ENCODE peak calls at places on chromosomes 11 and 22, in four cellular contexts. One of them, this sample, is unnamed.

GRCh38 chr22:47168900-47169800 is 406.7 kb downstream of the TBC1D22A start:
- DNase-seq in foreskin fibroblast: no peak
- DNase-seq in nephron progenitor cell: no peak
- DNase-seq in dorsolateral prefrontal cortex: no peak
- DNase-seq in this sample: no peak

GRCh38 chr11:7251836-7252682 is at the start of gene SYT9:
- DNase-seq in foreskin fibroblast: peak
- DNase-seq in nephron progenitor cell: peak
- DNase-seq in dorsolateral prefrontal cortex: peak
- DNase-seq in this sample: no peak

GRCh38 chr11:27582686-27583085 is 76.1 kb upstream of the LIN7C start:
- DNase-seq in nephron progenitor cell: no peak
- DNase-seq in dorsolateral prefrontal cortex: no peak
- DNase-seq in foreskin fibroblast: no peak
- DNase-seq in this sample: no peak

GRCh38 chr11:32016111-32016510 is 74.8 kb upstream of the RCN1 start:
- DNase-seq in nephron progenitor cell: no peak
- DNase-seq in foreskin fibroblast: no peak
- DNase-seq in dorsolateral prefrontal cortex: no peak
- DNase-seq in this sample: no peak

GRCh38 chr11:68066742-68067141 is 27.9 kb downstream of the TCIRG1 start:
- DNase-seq in nephron progenitor cell: no peak
- DNase-seq in dorsolateral prefrontal cortex: peak
- DNase-seq in foreskin fibroblast: no peak
- DNase-seq in this sample: no peak

GRCh38 chr22:35981900-35982299 is 46.7 kb downstream of the RBFOX2 start:
- DNase-seq in foreskin fibroblast: no peak
- DNase-seq in nephron progenitor cell: no peak
- DNase-seq in dorsolateral prefrontal cortex: no peak
- DNase-seq in this sample: no peak

GRCh38 chr11:128689946-128690745 is 3.7 kb upstream of the FLI1 start:
- DNase-seq in foreskin fibroblast: no peak
- DNase-seq in nephron progenitor cell: peak
- DNase-seq in dorsolateral prefrontal cortex: no peak
- DNase-seq in this sample: no peak

GRCh38 chr11:111097191-111097590 is 148.3 kb upstream of the POU2AF2 start:
- DNase-seq in foreskin fibroblast: peak
- DNase-seq in dorsolateral prefrontal cortex: no peak
- DNase-seq in nephron progenitor cell: no peak
- DNase-seq in this sample: no peak

GRCh38 chr11:128420943-128421342 is 166.4 kb downstream of the ETS1 start:
- DNase-seq in dorsolateral prefrontal cortex: no peak
- DNase-seq in foreskin fibroblast: peak
- DNase-seq in nephron progenitor cell: no peak
- DNase-seq in this sample: peak

GRCh38 chr11:133052537-133052936 is 479.8 kb downstream of the OPCML start:
- DNase-seq in dorsolateral prefrontal cortex: no peak
- DNase-seq in nephron progenitor cell: no peak
- DNase-seq in foreskin fibroblast: no peak
- DNase-seq in this sample: no peak

GRCh38 chr22:50503475-50504145 is 3.9 kb downstream of the LMF2 start:
- DNase-seq in nephron progenitor cell: no peak
- DNase-seq in dorsolateral prefrontal cortex: no peak
- DNase-seq in foreskin fibroblast: no peak
- DNase-seq in this sample: no peak

GRCh38 chr11:35486446-35486845 is 39.0 kb downstream of the PAMR1 start:
- DNase-seq in nephron progenitor cell: no peak
- DNase-seq in foreskin fibroblast: no peak
- DNase-seq in dorsolateral prefrontal cortex: no peak
- DNase-seq in this sample: no peak

GRCh38 chr11:11250470-11250869 is 102.6 kb downstream of the CSNK2A3 start:
- DNase-seq in nephron progenitor cell: no peak
- DNase-seq in foreskin fibroblast: no peak
- DNase-seq in dorsolateral prefrontal cortex: no peak
- DNase-seq in this sample: no peak

GRCh38 chr11:77506857-77507256 is 33.0 kb upstream of the PAK1 start:
- DNase-seq in nephron progenitor cell: no peak
- DNase-seq in foreskin fibroblast: no peak
- DNase-seq in dorsolateral prefrontal cortex: no peak
- DNase-seq in this sample: no peak

GRCh38 chr11:126186708-126187481 is 24.6 kb downstream of the RPUSD4 start:
- DNase-seq in foreskin fibroblast: no peak
- DNase-seq in nephron progenitor cell: no peak
- DNase-seq in dorsolateral prefrontal cortex: no peak
- DNase-seq in this sample: no peak
- TF ChIP-seq CTCF in foreskin fibroblast: peak
- TF ChIP-seq CTCF in nephron progenitor cell: no peak
- TF ChIP-seq CTCF in dorsolateral prefrontal cortex: no peak
- TF ChIP-seq CTCF in this sample: peak

GRCh38 chr11:115334932-115335788 is 169.1 kb downstream of the CADM1 start:
- DNase-seq in nephron progenitor cell: no peak
- DNase-seq in dorsolateral prefrontal cortex: no peak
- DNase-seq in foreskin fibroblast: peak
- DNase-seq in this sample: no peak
- TF ChIP-seq CTCF in nephron progenitor cell: peak
- TF ChIP-seq CTCF in dorsolateral prefrontal cortex: peak
- TF ChIP-seq CTCF in foreskin fibroblast: peak
- TF ChIP-seq CTCF in this sample: peak

DNA sequence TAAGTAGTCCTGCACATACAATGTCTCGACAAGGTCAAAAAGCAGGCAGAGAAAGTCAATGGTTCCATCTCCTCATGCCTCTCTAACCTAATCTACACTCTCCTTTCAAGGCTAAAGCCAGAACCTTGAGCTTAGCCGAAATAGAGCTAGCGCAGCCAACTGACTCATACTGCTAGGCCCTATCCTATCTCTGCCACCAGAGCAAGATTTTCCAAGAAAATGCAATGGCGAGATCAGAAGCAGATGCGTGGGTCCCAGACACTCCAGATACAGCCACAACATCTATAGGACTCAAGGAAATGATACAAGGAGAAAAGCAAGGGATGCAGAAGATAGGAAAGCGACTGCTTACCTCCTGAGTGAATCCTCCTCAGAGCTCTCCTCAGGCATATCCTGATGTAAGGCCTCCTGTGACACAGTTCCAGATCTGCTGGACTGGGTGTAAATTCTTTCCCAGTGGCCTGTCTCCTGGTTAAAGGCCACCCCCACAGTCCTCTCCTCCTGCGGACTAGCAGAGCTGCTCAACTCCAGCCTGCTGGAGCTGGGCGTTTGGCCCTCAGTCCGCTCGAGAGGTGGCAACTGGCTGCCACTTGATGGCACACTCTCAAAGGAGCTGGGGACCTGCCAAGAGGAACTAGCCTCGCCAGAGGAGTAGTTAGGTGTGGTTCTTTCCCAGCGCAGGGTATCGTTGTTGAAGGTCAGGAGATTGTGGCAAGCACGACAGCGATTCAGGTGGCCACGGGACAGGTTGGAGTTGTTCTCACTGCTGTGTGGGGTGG is 52.0 kb downstream of the AMBRA1 start:
- DNase-seq in foreskin fibroblast: no peak
- DNase-seq in nephron progenitor cell: no peak
- DNase-seq in dorsolateral prefrontal cortex: peak
- DNase-seq in this sample: no peak
- TF ChIP-seq CTCF in foreskin fibroblast: no peak
- TF ChIP-seq CTCF in nephron progenitor cell: no peak
- TF ChIP-seq CTCF in dorsolateral prefrontal cortex: no peak
- TF ChIP-seq CTCF in this sample: no peak

GRCh38 chr11:12449961-12450715 is 72.8 kb downstream of the PARVA start:
- DNase-seq in dorsolateral prefrontal cortex: no peak
- DNase-seq in foreskin fibroblast: peak
- DNase-seq in nephron progenitor cell: no peak
- DNase-seq in this sample: no peak

GRCh38 chr11:12453243-12453642 is 75.9 kb downstream of the PARVA start:
- DNase-seq in nephron progenitor cell: no peak
- DNase-seq in foreskin fibroblast: no peak
- DNase-seq in dorsolateral prefrontal cortex: no peak
- DNase-seq in this sample: no peak

GRCh38 chr11:12454782-12455181 is 77.4 kb downstream of the PARVA start:
- DNase-seq in foreskin fibroblast: no peak
- DNase-seq in nephron progenitor cell: no peak
- DNase-seq in dorsolateral prefrontal cortex: no peak
- DNase-seq in this sample: no peak

GRCh38 chr11:12448131-12448939 is 71.0 kb downstream of the PARVA start:
- DNase-seq in nephron progenitor cell: no peak
- DNase-seq in foreskin fibroblast: peak
- DNase-seq in dorsolateral prefrontal cortex: no peak
- DNase-seq in this sample: no peak

DNA sequence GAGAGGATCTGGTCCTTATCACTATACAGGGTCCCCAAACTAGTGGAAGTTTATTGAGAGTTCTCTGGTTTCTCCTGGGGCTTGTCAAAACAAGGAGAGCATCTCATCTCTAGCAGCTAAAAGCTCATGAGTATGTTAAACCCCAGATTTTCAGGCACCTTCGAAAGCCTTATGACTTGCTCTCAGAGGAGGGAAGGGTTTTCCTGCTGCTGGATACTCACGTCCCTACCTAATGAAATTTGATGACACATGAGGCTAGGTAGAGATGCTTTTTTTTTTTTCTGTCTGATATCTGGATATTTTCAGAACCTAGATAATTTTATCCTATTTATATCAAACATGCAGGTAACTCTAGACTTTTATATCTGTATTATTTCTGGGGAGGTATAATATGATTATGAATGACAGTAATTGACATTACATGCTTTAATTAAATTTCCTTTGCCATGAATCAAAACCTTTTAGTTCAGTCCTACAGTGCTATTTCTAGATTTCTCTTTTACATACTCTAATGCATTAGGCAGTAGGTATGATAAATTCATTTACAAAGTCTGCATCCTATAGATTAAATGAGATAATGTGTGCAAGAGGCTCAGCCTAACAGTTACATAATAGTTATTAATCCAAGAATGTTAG is 73.9 kb downstream of the PARVA start:
- DNase-seq in foreskin fibroblast: no peak
- DNase-seq in dorsolateral prefrontal cortex: no peak
- DNase-seq in nephron progenitor cell: no peak
- DNase-seq in this sample: no peak
- TF ChIP-seq CTCF in foreskin fibroblast: no peak
- TF ChIP-seq CTCF in dorsolateral prefrontal cortex: no peak
- TF ChIP-seq CTCF in nephron progenitor cell: no peak
- TF ChIP-seq CTCF in this sample: no peak

DNA sequence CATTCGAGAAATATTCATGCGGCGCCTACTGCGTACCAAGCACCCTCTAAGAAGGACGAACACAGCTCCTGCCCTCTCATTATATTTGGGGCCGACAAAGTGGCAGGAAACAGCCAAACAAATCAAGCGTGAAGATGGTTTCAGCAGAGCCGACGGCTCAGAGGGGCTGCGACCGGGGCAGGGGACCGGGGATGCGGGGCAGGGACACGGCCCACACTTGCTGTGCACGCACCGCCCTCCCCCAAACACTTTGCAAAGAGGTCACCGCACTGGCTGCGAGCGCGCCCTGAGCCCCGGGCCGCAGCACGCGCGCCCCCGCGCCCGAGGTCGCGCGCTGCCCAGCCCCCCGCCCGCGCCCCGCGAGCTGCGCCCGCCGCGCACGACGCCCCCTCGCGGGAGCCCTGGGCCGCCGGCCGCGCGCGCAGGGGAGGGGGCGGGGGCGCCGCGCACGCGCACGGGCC is 255 bp upstream of the SYNGR1 start:
- DNase-seq in nephron progenitor cell: peak
- DNase-seq in dorsolateral prefrontal cortex: peak
- DNase-seq in foreskin fibroblast: no peak
- DNase-seq in this sample: no peak
- TF ChIP-seq CTCF in nephron progenitor cell: no peak
- TF ChIP-seq CTCF in dorsolateral prefrontal cortex: no peak
- TF ChIP-seq CTCF in foreskin fibroblast: no peak
- TF ChIP-seq CTCF in this sample: no peak

This sample was measured in AG09319.